ENCODE peak calls at places on chromosomes 6 and 20, in eight cellular contexts. One of them, this sample, is unnamed.

GRCh38 chr6:63521475-63522210 is 50.6 kb upstream of the LOC128125822 start:
- DNase-seq in testis: no peak
- DNase-seq in mesendoderm: no peak
- DNase-seq in GM23248: no peak
- DNase-seq in MM.1S: no peak
- DNase-seq in tibial artery: no peak
- DNase-seq in K562: no peak
- DNase-seq in stomach: no peak
- DNase-seq in this sample: no peak

GRCh38 chr6:19731286-19731685 is 105.9 kb upstream of the ID4 start:
- DNase-seq in testis: no peak
- DNase-seq in mesendoderm: no peak
- DNase-seq in GM23248: peak; percentile 95
- DNase-seq in MM.1S: no peak
- DNase-seq in tibial artery: no peak
- DNase-seq in K562: no peak
- DNase-seq in stomach: no peak
- DNase-seq in this sample: no peak

GRCh38 chr6:89509719-89510339 is 76.9 kb downstream of the ANKRD6 start:
- DNase-seq in testis: no peak
- DNase-seq in mesendoderm: no peak
- DNase-seq in GM23248: no peak
- DNase-seq in MM.1S: no peak
- DNase-seq in tibial artery: no peak
- DNase-seq in K562: peak; percentile 14
- DNase-seq in stomach: peak; percentile 42
- DNase-seq in this sample: no peak

GRCh38 chr20:50092436-50092835 is 20.5 kb downstream of the UBE2V1 start:
- DNase-seq in testis: no peak
- DNase-seq in mesendoderm: no peak
- DNase-seq in GM23248: peak; percentile 48
- DNase-seq in MM.1S: no peak
- DNase-seq in tibial artery: no peak
- DNase-seq in K562: no peak
- DNase-seq in stomach: no peak
- DNase-seq in this sample: no peak

GRCh38 chr6:87407896-87408720 is at the start of gene CFAP206:
- DNase-seq in testis: peak; percentile 88
- DNase-seq in mesendoderm: peak; percentile 89
- DNase-seq in GM23248: peak; percentile 90
- DNase-seq in MM.1S: peak; percentile 85
- DNase-seq in tibial artery: peak; percentile 84
- DNase-seq in K562: peak; percentile 90
- DNase-seq in stomach: peak; percentile 84
- DNase-seq in this sample: peak; percentile 75

GRCh38 chr20:57240850-57241429 is 25.5 kb downstream of the BMP7 start:
- DNase-seq in testis: no peak
- DNase-seq in mesendoderm: no peak
- DNase-seq in GM23248: no peak
- DNase-seq in MM.1S: no peak
- DNase-seq in tibial artery: no peak
- DNase-seq in K562: no peak
- DNase-seq in stomach: no peak
- DNase-seq in this sample: no peak

GRCh38 chr6:111865909-111866546 is 7.2 kb downstream of the FYN start:
- DNase-seq in testis: no peak
- DNase-seq in mesendoderm: no peak
- DNase-seq in GM23248: no peak
- DNase-seq in MM.1S: no peak
- DNase-seq in tibial artery: no peak
- DNase-seq in K562: no peak
- DNase-seq in stomach: no peak
- DNase-seq in this sample: no peak

GRCh38 chr20:3248167-3248992 is 9.4 kb upstream of the SLC4A11 start:
- DNase-seq in testis: no peak
- DNase-seq in mesendoderm: peak; percentile 71
- DNase-seq in GM23248: peak; percentile 68
- DNase-seq in MM.1S: no peak
- DNase-seq in tibial artery: no peak
- DNase-seq in K562: peak; percentile 63
- DNase-seq in stomach: peak; percentile 42
- DNase-seq in this sample: no peak

GRCh38 chr6:33720998-33721397 is 9.5 kb upstream of the UQCC2 start:
- DNase-seq in testis: no peak
- DNase-seq in mesendoderm: no peak
- DNase-seq in GM23248: no peak
- DNase-seq in MM.1S: no peak
- DNase-seq in tibial artery: no peak
- DNase-seq in K562: no peak
- DNase-seq in stomach: peak; percentile 51
- DNase-seq in this sample: no peak

GRCh38 chr6:14739830-14740229 is 506.0 kb upstream of the JARID2 start:
- DNase-seq in testis: no peak
- DNase-seq in mesendoderm: no peak
- DNase-seq in GM23248: no peak
- DNase-seq in MM.1S: no peak
- DNase-seq in tibial artery: no peak
- DNase-seq in K562: no peak
- DNase-seq in stomach: no peak
- DNase-seq in this sample: no peak

GRCh38 chr6:150813319-150813992 is 52.0 kb upstream of the MTHFD1L start:
- DNase-seq in testis: no peak
- DNase-seq in mesendoderm: peak; percentile 5
- DNase-seq in GM23248: peak; percentile 82
- DNase-seq in MM.1S: no peak
- DNase-seq in tibial artery: no peak
- DNase-seq in K562: no peak
- DNase-seq in stomach: no peak
- DNase-seq in this sample: no peak

GRCh38 chr20:14632906-14633305 is 295.5 kb upstream of the FLRT3 start:
- DNase-seq in testis: no peak
- DNase-seq in mesendoderm: peak; percentile 39
- DNase-seq in GM23248: no peak
- DNase-seq in MM.1S: no peak
- DNase-seq in tibial artery: no peak
- DNase-seq in K562: no peak
- DNase-seq in stomach: no peak
- DNase-seq in this sample: no peak

GRCh38 chr20:43916875-43917371 is 2.3 kb downstream of the TOX2 start:
- DNase-seq in testis: peak; percentile 35
- DNase-seq in mesendoderm: peak; percentile 35
- DNase-seq in GM23248: peak; percentile 37
- DNase-seq in MM.1S: peak; percentile 30
- DNase-seq in tibial artery: peak; percentile 50
- DNase-seq in K562: no peak
- DNase-seq in stomach: no peak
- DNase-seq in this sample: no peak

GRCh38 chr6:7911345-7911725 is 747 bp upstream of the TXNDC5 start:
- DNase-seq in testis: no peak
- DNase-seq in mesendoderm: peak; percentile 21
- DNase-seq in GM23248: no peak
- DNase-seq in MM.1S: peak; percentile 73
- DNase-seq in tibial artery: no peak
- DNase-seq in K562: no peak
- DNase-seq in stomach: no peak
- DNase-seq in this sample: no peak

GRCh38 chr6:4459032-4459431 is 317.2 kb upstream of the CDYL start:
- DNase-seq in testis: no peak
- DNase-seq in mesendoderm: peak; percentile 9
- DNase-seq in GM23248: peak; percentile 82
- DNase-seq in MM.1S: no peak
- DNase-seq in tibial artery: no peak
- DNase-seq in K562: peak; percentile 27
- DNase-seq in stomach: no peak
- DNase-seq in this sample: no peak

DNA sequence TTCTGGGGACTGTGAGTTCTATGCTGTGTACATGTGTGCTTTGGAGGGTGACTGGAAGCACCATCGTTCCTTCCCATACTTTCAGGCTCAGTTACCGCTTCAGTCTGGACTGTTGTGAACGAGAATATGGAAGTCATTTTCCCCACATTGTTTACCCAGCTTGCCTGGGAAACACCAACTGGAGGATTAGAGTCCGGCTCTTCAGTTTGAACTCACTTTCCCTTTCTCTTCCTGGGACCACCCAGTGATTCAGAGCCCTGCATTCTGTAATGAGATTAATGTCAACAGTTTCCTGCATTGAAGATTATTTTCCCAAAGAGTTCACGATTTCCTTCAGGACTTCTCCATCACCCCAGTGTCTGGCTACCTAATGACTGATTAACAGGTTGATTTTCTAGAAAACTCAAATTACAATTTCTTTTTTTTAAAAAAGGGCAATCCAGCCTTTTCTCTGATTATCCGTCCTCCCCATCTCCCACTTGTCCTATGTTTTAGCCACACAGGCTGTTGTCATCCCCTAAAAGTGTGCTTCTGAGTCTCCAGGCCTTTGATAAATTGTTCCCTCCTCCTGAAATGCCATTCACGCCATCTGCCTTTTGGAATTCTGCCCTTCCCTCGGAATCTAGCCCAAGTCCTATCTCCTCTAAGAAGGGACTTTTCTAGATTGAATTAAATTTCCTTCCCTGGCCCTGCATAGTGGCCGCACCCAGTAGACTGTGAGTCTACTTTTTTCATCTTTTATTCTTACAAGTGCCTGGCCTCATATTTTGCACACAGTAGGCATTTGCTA is 3.3 kb upstream of the TAGAP start:
- DNase-seq in testis: no peak
- DNase-seq in mesendoderm: no peak
- DNase-seq in GM23248: no peak
- DNase-seq in MM.1S: no peak
- DNase-seq in tibial artery: no peak
- DNase-seq in K562: no peak
- DNase-seq in stomach: no peak
- DNase-seq in this sample: no peak
- H3K4me1 ChIP-seq in testis: no peaks in the 10 kb centered on the region
- H3K4me1 ChIP-seq in mesendoderm: no peaks in the 10 kb centered on the region
- H3K4me1 ChIP-seq in GM23248: no peaks in the 10 kb centered on the region
- H3K4me1 ChIP-seq in MM.1S: no peaks in the 10 kb centered on the region
- H3K4me1 ChIP-seq in tibial artery: no peaks in the 10 kb centered on the region
- H3K4me1 ChIP-seq in K562: no peaks in the 10 kb centered on the region
- H3K4me1 ChIP-seq in stomach: no peaks in the 10 kb centered on the region
- H3K4me1 ChIP-seq in this sample: peaks cover 29% of the 10 kb centered on the region

GRCh38 chr6:133955582-133956412 is 2.8 kb downstream of the TBPL1 start:
- DNase-seq in testis: no peak
- DNase-seq in mesendoderm: no peak
- DNase-seq in GM23248: no peak
- DNase-seq in MM.1S: no peak
- DNase-seq in tibial artery: no peak
- DNase-seq in K562: no peak
- DNase-seq in stomach: no peak
- DNase-seq in this sample: no peak

GRCh38 chr6:133952815-133953633 is at the start of gene TBPL1:
- DNase-seq in testis: peak; percentile 97
- DNase-seq in mesendoderm: peak; percentile 97
- DNase-seq in GM23248: peak; percentile 95
- DNase-seq in MM.1S: peak; percentile 94
- DNase-seq in tibial artery: peak; percentile 98
- DNase-seq in K562: peak; percentile 99
- DNase-seq in stomach: peak; percentile 91
- DNase-seq in this sample: peak; percentile 73

GRCh38 chr6:133953634-133954415 is 801 bp downstream of the TBPL1 start:
- DNase-seq in testis: no peak
- DNase-seq in mesendoderm: peak; percentile 29
- DNase-seq in GM23248: peak; percentile 35
- DNase-seq in MM.1S: peak; percentile 23
- DNase-seq in tibial artery: no peak
- DNase-seq in K562: peak; percentile 58
- DNase-seq in stomach: no peak
- DNase-seq in this sample: no peak

GRCh38 chr6:133956413-133957049 is 3.5 kb downstream of the TBPL1 start:
- DNase-seq in testis: no peak
- DNase-seq in mesendoderm: no peak
- DNase-seq in GM23248: no peak
- DNase-seq in MM.1S: no peak
- DNase-seq in tibial artery: no peak
- DNase-seq in K562: peak; percentile 40
- DNase-seq in stomach: no peak
- DNase-seq in this sample: no peak

DNA sequence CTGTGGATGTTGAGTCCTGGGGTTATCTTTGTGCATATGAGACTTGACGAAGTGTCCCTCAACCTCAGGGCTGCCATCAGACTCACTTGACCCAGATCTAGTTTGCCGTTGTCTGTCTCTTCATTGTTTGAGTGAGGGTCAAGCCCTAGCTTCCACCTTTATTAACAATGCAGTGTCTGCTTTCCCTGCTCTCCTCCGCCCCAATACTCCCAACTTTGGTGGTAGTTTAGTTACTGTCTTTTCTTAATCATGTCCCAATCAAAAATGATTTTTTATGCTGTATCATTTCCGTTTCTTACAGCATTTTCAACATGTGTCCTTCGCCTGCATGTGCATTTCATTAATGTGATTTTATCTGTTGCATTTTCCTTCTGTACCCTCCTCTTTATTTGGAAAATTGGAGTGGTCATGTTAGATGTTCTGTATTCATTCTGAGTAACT is 2.1 kb downstream of the TBPL1 start:
- DNase-seq in testis: no peak
- DNase-seq in mesendoderm: no peak
- DNase-seq in GM23248: no peak
- DNase-seq in MM.1S: no peak
- DNase-seq in tibial artery: no peak
- DNase-seq in K562: peak; percentile 67
- DNase-seq in stomach: no peak
- DNase-seq in this sample: no peak
- H3K4me3 ChIP-seq in testis: no peak overlapping the region
- H3K4me3 ChIP-seq in mesendoderm: no peak overlapping the region
- H3K4me3 ChIP-seq in GM23248: peak overlapping the region; percentile 89
- H3K4me3 ChIP-seq in MM.1S: no peak overlapping the region
- H3K4me3 ChIP-seq in tibial artery: no peak overlapping the region
- H3K4me3 ChIP-seq in K562: peak overlapping the region; percentile 92
- H3K4me3 ChIP-seq in stomach: no peak overlapping the region
- H3K4me3 ChIP-seq in this sample: no peak overlapping the region

DNA sequence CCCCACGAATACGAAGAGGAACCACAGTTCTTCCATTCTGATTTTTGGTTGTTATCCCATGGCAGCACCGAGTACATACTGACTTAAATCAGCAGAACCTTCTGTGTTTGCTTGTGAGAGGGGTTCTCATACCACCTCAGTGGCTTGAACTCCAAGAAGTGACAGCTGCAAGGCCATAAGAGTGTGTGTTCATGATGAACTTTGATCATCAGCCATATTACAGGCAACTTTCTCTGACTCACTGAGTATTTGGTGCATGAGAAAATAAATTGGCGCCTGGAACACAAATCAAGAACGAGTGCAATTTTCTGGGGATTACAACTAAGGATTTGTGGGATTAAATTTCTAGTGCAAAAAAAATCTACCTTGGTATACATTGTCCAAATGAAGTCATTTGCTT is 68.9 kb downstream of the CYP39A1 start:
- DNase-seq in testis: no peak
- DNase-seq in mesendoderm: no peak
- DNase-seq in GM23248: peak; percentile 41
- DNase-seq in MM.1S: no peak
- DNase-seq in tibial artery: no peak
- DNase-seq in K562: no peak
- DNase-seq in stomach: no peak
- DNase-seq in this sample: no peak
- H3K27ac ChIP-seq in testis: peak overlapping the region; percentile 28
- H3K27ac ChIP-seq in mesendoderm: no peak overlapping the region
- H3K27ac ChIP-seq in GM23248: no peak overlapping the region
- H3K27ac ChIP-seq in MM.1S: no peak overlapping the region
- H3K27ac ChIP-seq in tibial artery: peak overlapping the region; percentile 48
- H3K27ac ChIP-seq in K562: no peak overlapping the region
- H3K27ac ChIP-seq in stomach: peak overlapping the region; percentile 28
- H3K27ac ChIP-seq in this sample: no peak overlapping the region

GRCh38 chr6:20866038-20866437 is 331.8 kb downstream of the CDKAL1 start:
- DNase-seq in testis: no peak
- DNase-seq in mesendoderm: no peak
- DNase-seq in GM23248: no peak
- DNase-seq in MM.1S: no peak
- DNase-seq in tibial artery: no peak
- DNase-seq in K562: no peak
- DNase-seq in stomach: no peak
- DNase-seq in this sample: no peak
- H3K4me1 ChIP-seq in testis: no peaks in the 10 kb centered on the region
- H3K4me1 ChIP-seq in mesendoderm: peaks cover 6% of the 10 kb centered on the region
- H3K4me1 ChIP-seq in GM23248: no peaks in the 10 kb centered on the region
- H3K4me1 ChIP-seq in MM.1S: no peaks in the 10 kb centered on the region
- H3K4me1 ChIP-seq in tibial artery: no peaks in the 10 kb centered on the region
- H3K4me1 ChIP-seq in K562: no peaks in the 10 kb centered on the region
- H3K4me1 ChIP-seq in stomach: peaks cover 17% of the 10 kb centered on the region
- H3K4me1 ChIP-seq in this sample: no peaks in the 10 kb centered on the region